ENCODE peak calls at places on chromosomes 16 and 17, in five cellular contexts. One of them, this sample, is unnamed. For H3K4me1, the result is how much of the 10 kb centered on the place peaks cover.

GRCh38 chr16:54503011-54503410 is 216.4 kb upstream of the IRX3 start:
- DNase-seq in GM23338: no peak
- DNase-seq in kidney: no peak
- DNase-seq in CD8-positive, alpha-beta memory T cell: no peak
- DNase-seq in neuronal stem cell: no peak
- DNase-seq in this sample: no peak

GRCh38 chr16:9123871-9124270 is 32.4 kb downstream of the HAPSTR1 start:
- DNase-seq in GM23338: no peak
- DNase-seq in neuronal stem cell: no peak
- DNase-seq in kidney: peak
- DNase-seq in CD8-positive, alpha-beta memory T cell: no peak
- DNase-seq in this sample: peak

GRCh38 chr16:67441289-67441753 is 10.4 kb downstream of the HSD11B2 start:
- DNase-seq in neuronal stem cell: no peak
- DNase-seq in GM23338: no peak
- DNase-seq in kidney: peak
- DNase-seq in CD8-positive, alpha-beta memory T cell: no peak
- DNase-seq in this sample: no peak

GRCh38 chr17:12078791-12079190 is 58.1 kb downstream of the MAP2K4 start:
- DNase-seq in CD8-positive, alpha-beta memory T cell: no peak
- DNase-seq in kidney: no peak
- DNase-seq in GM23338: no peak
- DNase-seq in neuronal stem cell: no peak
- DNase-seq in this sample: no peak

GRCh38 chr17:63382826-63383225 is 63.3 kb downstream of the CYB561 start:
- DNase-seq in kidney: no peak
- DNase-seq in GM23338: no peak
- DNase-seq in CD8-positive, alpha-beta memory T cell: no peak
- DNase-seq in neuronal stem cell: no peak
- DNase-seq in this sample: no peak

GRCh38 chr17:8018436-8018835 is 16.0 kb downstream of the GUCY2D start:
- DNase-seq in CD8-positive, alpha-beta memory T cell: no peak
- DNase-seq in GM23338: no peak
- DNase-seq in kidney: no peak
- DNase-seq in neuronal stem cell: no peak
- DNase-seq in this sample: no peak

GRCh38 chr17:11980813-11981212 is 16.5 kb downstream of the ZNF18 start:
- DNase-seq in neuronal stem cell: no peak
- DNase-seq in CD8-positive, alpha-beta memory T cell: no peak
- DNase-seq in GM23338: peak
- DNase-seq in kidney: no peak
- DNase-seq in this sample: no peak

GRCh38 chr16:8867483-8868271 is 1.1 kb downstream of the CARHSP1 start:
- DNase-seq in neuronal stem cell: peak
- DNase-seq in GM23338: no peak
- DNase-seq in CD8-positive, alpha-beta memory T cell: peak
- DNase-seq in kidney: no peak
- DNase-seq in this sample: peak

GRCh38 chr16:1788095-1788707 is 5.3 kb downstream of the IGFALS start:
- DNase-seq in CD8-positive, alpha-beta memory T cell: no peak
- DNase-seq in neuronal stem cell: no peak
- DNase-seq in GM23338: no peak
- DNase-seq in kidney: peak
- DNase-seq in this sample: peak

GRCh38 chr17:57706761-57707160 is 38.3 kb downstream of the CCDC182 start:
- DNase-seq in CD8-positive, alpha-beta memory T cell: no peak
- DNase-seq in GM23338: no peak
- DNase-seq in neuronal stem cell: no peak
- DNase-seq in kidney: no peak
- DNase-seq in this sample: no peak

GRCh38 chr16:11666108-11667055 is 1.9 kb upstream of the SNN start:
- DNase-seq in neuronal stem cell: no peak
- DNase-seq in CD8-positive, alpha-beta memory T cell: no peak
- DNase-seq in kidney: peak
- DNase-seq in GM23338: no peak
- DNase-seq in this sample: no peak

GRCh38 chr17:75849724-75850123 is 5.4 kb downstream of the WBP2 start:
- DNase-seq in kidney: no peak
- DNase-seq in neuronal stem cell: no peak
- DNase-seq in GM23338: no peak
- DNase-seq in CD8-positive, alpha-beta memory T cell: no peak
- DNase-seq in this sample: peak
- H3K4me1 ChIP-seq in kidney: under half
- H3K4me1 ChIP-seq in neuronal stem cell: under half
- H3K4me1 ChIP-seq in GM23338: under half
- H3K4me1 ChIP-seq in CD8-positive, alpha-beta memory T cell: under half
- H3K4me1 ChIP-seq in this sample: half or more

DNA sequence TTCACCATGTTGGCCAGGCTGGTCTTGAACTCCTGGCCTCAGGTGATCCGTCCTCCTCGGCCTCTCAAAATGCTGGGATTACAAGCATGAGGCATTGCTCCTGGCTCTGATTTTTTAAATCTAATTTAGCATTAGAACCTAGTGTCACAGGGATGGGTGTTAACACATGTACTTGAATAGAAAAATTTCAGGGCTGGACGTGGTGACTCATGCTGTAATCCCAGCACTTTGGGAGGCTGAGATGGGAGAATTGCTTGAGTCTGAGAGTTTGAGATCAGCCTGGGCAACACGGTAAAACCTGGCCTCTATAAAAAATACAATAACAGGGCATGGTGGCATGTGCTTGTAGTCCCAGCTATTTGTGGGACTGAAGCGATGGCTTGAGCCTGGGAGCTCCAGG is 6.0 kb upstream of the RNF135 start:
- DNase-seq in neuronal stem cell: no peak
- DNase-seq in CD8-positive, alpha-beta memory T cell: no peak
- DNase-seq in GM23338: no peak
- DNase-seq in kidney: no peak
- DNase-seq in this sample: no peak
- H3K27ac ChIP-seq in neuronal stem cell: no peak
- H3K27ac ChIP-seq in CD8-positive, alpha-beta memory T cell: no peak
- H3K27ac ChIP-seq in GM23338: no peak
- H3K27ac ChIP-seq in kidney: no peak
- H3K27ac ChIP-seq in this sample: no peak

GRCh38 chr16:3857189-3858013 is 23.1 kb downstream of the CREBBP start:
- DNase-seq in CD8-positive, alpha-beta memory T cell: no peak
- DNase-seq in neuronal stem cell: no peak
- DNase-seq in kidney: no peak
- DNase-seq in GM23338: no peak
- DNase-seq in this sample: no peak

GRCh38 chr16:3858809-3859208 is 21.7 kb downstream of the CREBBP start:
- DNase-seq in neuronal stem cell: no peak
- DNase-seq in CD8-positive, alpha-beta memory T cell: no peak
- DNase-seq in kidney: no peak
- DNase-seq in GM23338: no peak
- DNase-seq in this sample: no peak

GRCh38 chr16:3854740-3855139 is 25.8 kb downstream of the CREBBP start:
- DNase-seq in kidney: no peak
- DNase-seq in GM23338: no peak
- DNase-seq in neuronal stem cell: no peak
- DNase-seq in CD8-positive, alpha-beta memory T cell: no peak
- DNase-seq in this sample: no peak

GRCh38 chr16:3856367-3857141 is 24.0 kb downstream of the CREBBP start:
- DNase-seq in neuronal stem cell: no peak
- DNase-seq in GM23338: peak
- DNase-seq in kidney: no peak
- DNase-seq in CD8-positive, alpha-beta memory T cell: no peak
- DNase-seq in this sample: no peak

DNA sequence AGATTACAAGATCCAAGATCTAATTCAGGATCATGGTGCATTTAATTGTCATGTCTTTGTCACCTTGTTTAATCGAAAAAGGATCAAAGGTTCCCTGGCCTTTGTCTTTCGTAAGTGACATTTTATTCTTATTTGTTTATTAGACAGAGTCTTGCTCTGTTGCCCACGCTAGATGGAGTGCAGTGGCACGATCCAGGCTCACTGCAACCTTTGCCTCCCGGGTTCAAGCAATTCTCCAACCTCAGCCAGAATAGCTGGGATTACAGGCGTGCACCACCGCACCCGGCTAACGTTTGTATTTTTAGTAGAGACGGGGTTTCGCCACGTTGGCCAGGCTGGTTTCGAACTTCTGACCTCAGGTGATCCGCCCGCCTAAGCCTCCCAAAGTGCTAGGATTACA is 25.4 kb downstream of the CREBBP start:
- DNase-seq in kidney: no peak
- DNase-seq in CD8-positive, alpha-beta memory T cell: no peak
- DNase-seq in GM23338: no peak
- DNase-seq in neuronal stem cell: no peak
- DNase-seq in this sample: no peak
- H3K4me1 ChIP-seq in kidney: under half
- H3K4me1 ChIP-seq in CD8-positive, alpha-beta memory T cell: half or more
- H3K4me1 ChIP-seq in GM23338: under half
- H3K4me1 ChIP-seq in neuronal stem cell: under half
- H3K4me1 ChIP-seq in this sample: half or more

GRCh38 chr16:70267516-70267915 is 15.8 kb upstream of the EXOSC6 start:
- DNase-seq in kidney: no peak
- DNase-seq in CD8-positive, alpha-beta memory T cell: no peak
- DNase-seq in GM23338: peak
- DNase-seq in neuronal stem cell: no peak
- DNase-seq in this sample: no peak

GRCh38 chr16:70269471-70269870 is 17.7 kb upstream of the EXOSC6 start:
- DNase-seq in GM23338: no peak
- DNase-seq in neuronal stem cell: no peak
- DNase-seq in CD8-positive, alpha-beta memory T cell: no peak
- DNase-seq in kidney: no peak
- DNase-seq in this sample: peak

GRCh38 chr16:70270176-70270575 is 18.4 kb upstream of the EXOSC6 start:
- DNase-seq in neuronal stem cell: no peak
- DNase-seq in CD8-positive, alpha-beta memory T cell: no peak
- DNase-seq in GM23338: no peak
- DNase-seq in kidney: no peak
- DNase-seq in this sample: peak

GRCh38 chr16:70276392-70276791 is 12.9 kb downstream of the AARS1 start:
- DNase-seq in kidney: no peak
- DNase-seq in neuronal stem cell: no peak
- DNase-seq in GM23338: no peak
- DNase-seq in CD8-positive, alpha-beta memory T cell: no peak
- DNase-seq in this sample: no peak

GRCh38 chr16:70271696-70272095 is 17.6 kb downstream of the AARS1 start:
- DNase-seq in neuronal stem cell: no peak
- DNase-seq in CD8-positive, alpha-beta memory T cell: no peak
- DNase-seq in kidney: peak
- DNase-seq in GM23338: no peak
- DNase-seq in this sample: no peak
- H3K27ac ChIP-seq in neuronal stem cell: no peak
- H3K27ac ChIP-seq in CD8-positive, alpha-beta memory T cell: no peak
- H3K27ac ChIP-seq in kidney: no peak
- H3K27ac ChIP-seq in GM23338: no peak
- H3K27ac ChIP-seq in this sample: no peak

GRCh38 chr17:1377334-1377733 is 22.7 kb downstream of the YWHAE start:
- DNase-seq in neuronal stem cell: no peak
- DNase-seq in GM23338: peak
- DNase-seq in CD8-positive, alpha-beta memory T cell: no peak
- DNase-seq in kidney: no peak
- DNase-seq in this sample: no peak

GRCh38 chr17:1375615-1376014 is 24.4 kb downstream of the YWHAE start:
- DNase-seq in neuronal stem cell: no peak
- DNase-seq in kidney: no peak
- DNase-seq in CD8-positive, alpha-beta memory T cell: no peak
- DNase-seq in GM23338: no peak
- DNase-seq in this sample: no peak

GRCh38 chr17:1379208-1379929 is 20.7 kb downstream of the YWHAE start:
- DNase-seq in CD8-positive, alpha-beta memory T cell: no peak
- DNase-seq in GM23338: no peak
- DNase-seq in kidney: no peak
- DNase-seq in neuronal stem cell: no peak
- DNase-seq in this sample: no peak

GRCh38 chr17:1376061-1376460 is 24.0 kb downstream of the YWHAE start:
- DNase-seq in GM23338: no peak
- DNase-seq in neuronal stem cell: no peak
- DNase-seq in kidney: no peak
- DNase-seq in CD8-positive, alpha-beta memory T cell: no peak
- DNase-seq in this sample: no peak

GRCh38 chr17:1379930-1380313 is 20.1 kb downstream of the YWHAE start:
- DNase-seq in CD8-positive, alpha-beta memory T cell: no peak
- DNase-seq in GM23338: no peak
- DNase-seq in neuronal stem cell: no peak
- DNase-seq in kidney: no peak
- DNase-seq in this sample: no peak
- H3K4me1 ChIP-seq in CD8-positive, alpha-beta memory T cell: half or more
- H3K4me1 ChIP-seq in GM23338: under half
- H3K4me1 ChIP-seq in neuronal stem cell: under half
- H3K4me1 ChIP-seq in kidney: half or more
- H3K4me1 ChIP-seq in this sample: half or more

GRCh38 chr17:80312621-80313135 is 52.0 kb downstream of the RNF213 start:
- DNase-seq in CD8-positive, alpha-beta memory T cell: no peak
- DNase-seq in kidney: no peak
- DNase-seq in GM23338: no peak
- DNase-seq in neuronal stem cell: no peak
- DNase-seq in this sample: peak
- H3K27ac ChIP-seq in CD8-positive, alpha-beta memory T cell: no peak
- H3K27ac ChIP-seq in kidney: no peak
- H3K27ac ChIP-seq in GM23338: no peak
- H3K27ac ChIP-seq in neuronal stem cell: no peak
- H3K27ac ChIP-seq in this sample: no peak

This sample was measured in spleen.